ENCODE peak calls at places on chromosomes 13 and 19, in six cellular contexts. One of them, this sample, is unnamed.

GRCh38 chr19:14408641-14409120 is 10.5 kb downstream of the DDX39A start:
- DNase-seq in HL-60: no peak
- DNase-seq in K562: peak; percentile 6
- DNase-seq in HepG2: no peak
- DNase-seq in GM12878: no peak
- DNase-seq in H1: no peak
- DNase-seq in this sample: no peak

GRCh38 chr19:55341191-55342043 is 1.7 kb downstream of the KMT5C start:
- DNase-seq in H1: no peak
- DNase-seq in HepG2: peak; percentile 40
- DNase-seq in HL-60: no peak
- DNase-seq in GM12878: no peak
- DNase-seq in K562: peak; percentile 94
- DNase-seq in this sample: peak; percentile 88

GRCh38 chr19:14089412-14089661 is 1.2 kb downstream of the SAMD1 start:
- DNase-seq in K562: no peak
- DNase-seq in H1: no peak
- DNase-seq in GM12878: no peak
- DNase-seq in HepG2: no peak
- DNase-seq in HL-60: no peak
- DNase-seq in this sample: peak; percentile 42

GRCh38 chr13:111429064-111429558 is 108.7 kb downstream of the TEX29 start:
- DNase-seq in HepG2: peak; percentile 49
- DNase-seq in H1: no peak
- DNase-seq in GM12878: no peak
- DNase-seq in K562: peak; percentile 41
- DNase-seq in HL-60: no peak
- DNase-seq in this sample: peak; percentile 54

GRCh38 chr13:84303035-84303434 is 420.8 kb upstream of the SLITRK1 start:
- DNase-seq in GM12878: no peak
- DNase-seq in HL-60: no peak
- DNase-seq in HepG2: no peak
- DNase-seq in K562: no peak
- DNase-seq in H1: no peak
- DNase-seq in this sample: no peak

GRCh38 chr13:21979156-21979819 is 308.4 kb downstream of the FGF9 start:
- DNase-seq in GM12878: no peak
- DNase-seq in HL-60: no peak
- DNase-seq in HepG2: no peak
- DNase-seq in K562: no peak
- DNase-seq in H1: no peak
- DNase-seq in this sample: no peak

GRCh38 chr19:27742041-27742440 is 1470.9 kb downstream of the UQCRFS1 start:
- DNase-seq in HepG2: no peak
- DNase-seq in HL-60: no peak
- DNase-seq in GM12878: no peak
- DNase-seq in K562: no peak
- DNase-seq in H1: no peak
- DNase-seq in this sample: no peak

GRCh38 chr13:98984983-98985382 is 7.1 kb upstream of the DOCK9 start:
- DNase-seq in H1: no peak
- DNase-seq in K562: peak; percentile 30
- DNase-seq in GM12878: no peak
- DNase-seq in HepG2: no peak
- DNase-seq in HL-60: no peak
- DNase-seq in this sample: no peak

GRCh38 chr19:6503407-6504201 is 1.5 kb upstream of the TUBB4A start:
- DNase-seq in H1: no peak
- DNase-seq in HepG2: no peak
- DNase-seq in K562: no peak
- DNase-seq in GM12878: no peak
- DNase-seq in HL-60: no peak
- DNase-seq in this sample: no peak

GRCh38 chr19:1811472-1811894 is 593 bp downstream of the ATP8B3 start:
- DNase-seq in H1: no peak
- DNase-seq in GM12878: no peak
- DNase-seq in HL-60: peak; percentile 83
- DNase-seq in K562: peak; percentile 90
- DNase-seq in HepG2: peak; percentile 59
- DNase-seq in this sample: peak; percentile 66

GRCh38 chr19:15114153-15114540 is 6.9 kb downstream of the SYDE1 start:
- DNase-seq in GM12878: no peak
- DNase-seq in HepG2: no peak
- DNase-seq in H1: no peak
- DNase-seq in K562: no peak
- DNase-seq in HL-60: no peak
- DNase-seq in this sample: peak; percentile 21

GRCh38 chr19:7312816-7313215 is 18.6 kb upstream of the INSR start:
- DNase-seq in K562: no peak
- DNase-seq in H1: no peak
- DNase-seq in GM12878: no peak
- DNase-seq in HL-60: no peak
- DNase-seq in HepG2: no peak
- DNase-seq in this sample: no peak

GRCh38 chr13:66264976-66265375 is 965.2 kb downstream of the PCDH9 start:
- DNase-seq in H1: no peak
- DNase-seq in K562: no peak
- DNase-seq in GM12878: no peak
- DNase-seq in HepG2: no peak
- DNase-seq in HL-60: no peak
- DNase-seq in this sample: no peak

GRCh38 chr19:45471866-45472556 is 4.2 kb downstream of the FOSB start:
- DNase-seq in GM12878: no peak
- DNase-seq in K562: no peak
- DNase-seq in H1: no peak
- DNase-seq in HL-60: no peak
- DNase-seq in HepG2: no peak
- DNase-seq in this sample: no peak

GRCh38 chr19:45472557-45473365 is 5.0 kb downstream of the FOSB start:
- DNase-seq in GM12878: no peak
- DNase-seq in K562: no peak
- DNase-seq in HepG2: no peak
- DNase-seq in HL-60: no peak
- DNase-seq in H1: no peak
- DNase-seq in this sample: no peak

GRCh38 chr19:45474191-45474940 is 6.6 kb downstream of the FOSB start:
- DNase-seq in GM12878: no peak
- DNase-seq in K562: no peak
- DNase-seq in H1: no peak
- DNase-seq in HL-60: no peak
- DNase-seq in HepG2: no peak
- DNase-seq in this sample: no peak

GRCh38 chr19:45474941-45475516 is 7.2 kb downstream of the FOSB start:
- DNase-seq in HepG2: no peak
- DNase-seq in H1: no peak
- DNase-seq in K562: no peak
- DNase-seq in HL-60: no peak
- DNase-seq in GM12878: no peak
- DNase-seq in this sample: no peak

GRCh38 chr19:45473366-45474190 is 5.8 kb downstream of the FOSB start:
- DNase-seq in GM12878: no peak
- DNase-seq in HL-60: no peak
- DNase-seq in K562: no peak
- DNase-seq in HepG2: no peak
- DNase-seq in H1: no peak
- DNase-seq in this sample: no peak
- TF ChIP-seq GABPA in GM12878: no peak
- TF ChIP-seq GABPA in HL-60: no peak
- TF ChIP-seq GABPA in K562: no peak
- TF ChIP-seq GABPA in HepG2: no peak
- TF ChIP-seq GABPA in H1: no peak
- TF ChIP-seq GABPA in this sample: no peak

DNA sequence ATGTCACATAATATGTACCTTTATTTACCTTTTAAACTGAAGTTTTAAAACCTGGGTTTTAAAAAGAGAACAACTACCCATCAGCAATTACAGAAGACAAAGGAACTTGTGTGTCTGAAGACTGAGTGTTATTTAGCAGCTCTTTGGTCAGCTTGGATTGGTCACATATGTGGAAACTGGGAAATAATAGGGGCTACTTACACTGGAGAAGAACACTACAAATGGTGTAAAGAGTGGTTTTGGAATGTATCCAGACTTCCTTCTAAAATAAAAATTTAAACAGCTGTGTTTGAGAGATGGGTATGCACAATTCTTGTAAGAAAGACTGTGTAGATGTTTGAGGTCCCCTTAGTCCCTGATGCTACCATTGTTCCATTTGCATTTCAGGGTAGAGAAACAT is 13.3 kb downstream of the TNFRSF19 start:
- DNase-seq in HepG2: no peak
- DNase-seq in H1: no peak
- DNase-seq in GM12878: no peak
- DNase-seq in HL-60: no peak
- DNase-seq in K562: no peak
- DNase-seq in this sample: no peak
- TF ChIP-seq GABPA in HepG2: no peak
- TF ChIP-seq GABPA in H1: no peak
- TF ChIP-seq GABPA in GM12878: no peak
- TF ChIP-seq GABPA in HL-60: no peak
- TF ChIP-seq GABPA in K562: no peak
- TF ChIP-seq GABPA in this sample: no peak

DNA sequence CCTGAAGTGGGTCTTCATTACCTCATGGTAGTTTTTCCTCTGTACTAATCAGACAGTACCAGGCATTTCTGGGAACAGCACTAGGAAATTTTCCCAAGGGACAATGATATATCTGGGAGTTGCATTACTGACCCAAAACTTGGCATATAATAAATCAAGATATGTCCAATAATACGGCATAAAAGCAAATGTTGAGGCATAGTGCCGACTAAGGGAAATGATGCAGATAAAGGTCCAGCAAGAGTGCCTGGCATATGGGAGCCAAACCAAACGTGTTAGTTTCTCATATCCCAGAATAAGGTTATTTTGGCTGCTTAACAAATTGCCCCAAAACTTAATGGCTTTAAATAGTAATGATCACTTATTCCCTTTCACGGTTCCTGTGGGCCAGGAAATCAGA is 12.1 kb upstream of the TDRD3 start:
- DNase-seq in HL-60: no peak
- DNase-seq in K562: no peak
- DNase-seq in GM12878: no peak
- DNase-seq in H1: no peak
- DNase-seq in HepG2: no peak
- DNase-seq in this sample: no peak
- TF ChIP-seq GABPA in HL-60: no peak
- TF ChIP-seq GABPA in K562: no peak
- TF ChIP-seq GABPA in GM12878: no peak
- TF ChIP-seq GABPA in H1: no peak
- TF ChIP-seq GABPA in HepG2: no peak
- TF ChIP-seq GABPA in this sample: no peak

DNA sequence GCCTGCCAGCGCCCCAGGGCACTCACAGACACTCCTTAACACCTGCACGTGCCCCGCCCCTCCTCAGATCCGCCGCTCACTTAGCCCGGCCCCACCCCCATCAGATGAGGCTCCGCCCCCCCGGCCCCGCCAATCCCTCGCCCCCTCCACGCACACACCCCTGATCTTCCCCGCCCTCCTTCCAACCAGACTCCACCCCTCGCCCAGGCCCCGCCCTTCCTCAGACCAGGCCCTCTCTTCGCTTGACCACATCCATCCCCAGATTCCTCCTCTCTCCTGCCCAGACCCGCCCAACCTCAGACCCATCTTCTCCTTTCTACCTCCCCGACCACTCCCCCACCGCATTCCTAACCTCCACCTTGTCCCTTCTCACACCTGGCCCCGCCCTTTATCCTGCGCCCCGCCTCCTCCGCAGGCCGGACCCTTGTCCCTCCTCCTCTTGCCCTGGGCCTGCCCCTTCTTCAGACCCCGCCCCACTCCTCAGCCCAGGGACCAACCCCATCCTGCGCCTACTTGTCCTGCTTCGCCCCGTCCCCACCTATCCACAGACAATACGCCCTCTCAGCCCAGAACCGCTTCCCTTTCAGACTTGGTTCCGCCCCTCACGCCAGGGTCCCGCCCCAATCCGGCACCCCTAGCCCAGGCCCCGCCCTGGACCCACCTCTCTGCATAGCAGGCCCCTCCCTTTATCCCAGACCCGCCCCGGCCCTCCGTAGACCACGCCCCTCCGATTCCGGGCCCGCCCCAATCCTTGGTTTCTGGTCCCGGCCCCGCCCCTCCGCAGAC is 452 bp upstream of the KLHL26 start:
- DNase-seq in K562: peak; percentile 99
- DNase-seq in H1: peak; percentile 94
- DNase-seq in GM12878: peak; percentile 83
- DNase-seq in HepG2: peak; percentile 90
- DNase-seq in HL-60: peak; percentile 97
- DNase-seq in this sample: peak; percentile 99
- TF ChIP-seq GABPA in K562: no peak
- TF ChIP-seq GABPA in H1: no peak
- TF ChIP-seq GABPA in GM12878: no peak
- TF ChIP-seq GABPA in HepG2: no peak
- TF ChIP-seq GABPA in HL-60: no peak
- TF ChIP-seq GABPA in this sample: no peak

DNA sequence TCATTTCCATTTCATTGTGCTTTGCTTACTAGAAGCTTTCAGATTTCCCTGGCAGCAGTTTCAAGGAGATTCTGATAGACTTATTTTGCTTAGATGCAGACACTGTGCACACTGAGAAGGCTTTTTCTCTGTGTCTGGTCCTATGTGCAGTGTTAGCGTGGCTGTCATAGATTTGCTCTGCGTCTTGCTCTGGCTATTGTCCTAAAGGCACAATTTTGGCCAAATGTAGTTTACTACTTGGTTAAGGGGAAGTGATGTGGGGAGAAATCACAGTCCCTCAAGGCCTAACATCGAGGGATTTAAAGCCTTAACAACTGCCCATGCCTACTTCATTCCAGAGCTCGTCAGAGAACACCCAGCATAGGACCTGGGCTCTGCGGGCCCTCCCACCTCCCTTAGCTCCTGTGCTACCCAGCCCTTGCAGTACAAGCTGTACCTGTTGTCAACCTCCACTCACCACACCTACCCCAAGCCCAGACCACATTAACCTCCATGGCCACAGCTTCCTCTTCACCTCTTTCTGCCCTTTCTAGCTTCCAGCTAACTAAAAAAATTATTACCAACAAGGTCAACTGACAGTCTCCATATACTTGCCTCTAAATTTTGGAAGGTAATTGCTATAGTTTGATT is 38.9 kb upstream of the KATNAL1 start:
- DNase-seq in GM12878: peak; percentile 64
- DNase-seq in HepG2: no peak
- DNase-seq in H1: no peak
- DNase-seq in K562: no peak
- DNase-seq in HL-60: no peak
- DNase-seq in this sample: no peak
- TF ChIP-seq GABPA in GM12878: no peak
- TF ChIP-seq GABPA in HepG2: no peak
- TF ChIP-seq GABPA in H1: no peak
- TF ChIP-seq GABPA in K562: no peak
- TF ChIP-seq GABPA in HL-60: no peak
- TF ChIP-seq GABPA in this sample: no peak

GRCh38 chr19:31285744-31286143 is 63.5 kb downstream of the TSHZ3 start:
- DNase-seq in HL-60: no peak
- DNase-seq in HepG2: no peak
- DNase-seq in K562: no peak
- DNase-seq in GM12878: no peak
- DNase-seq in H1: no peak
- DNase-seq in this sample: no peak
- TF ChIP-seq GABPA in HL-60: no peak
- TF ChIP-seq GABPA in HepG2: no peak
- TF ChIP-seq GABPA in K562: no peak
- TF ChIP-seq GABPA in GM12878: no peak
- TF ChIP-seq GABPA in H1: no peak
- TF ChIP-seq GABPA in this sample: no peak

GRCh38 chr13:54261856-54262255 is 1233.2 kb downstream of the OLFM4 start:
- DNase-seq in HL-60: no peak
- DNase-seq in HepG2: no peak
- DNase-seq in K562: no peak
- DNase-seq in GM12878: no peak
- DNase-seq in H1: no peak
- DNase-seq in this sample: no peak
- TF ChIP-seq GABPA in HL-60: no peak
- TF ChIP-seq GABPA in HepG2: no peak
- TF ChIP-seq GABPA in K562: no peak
- TF ChIP-seq GABPA in GM12878: no peak
- TF ChIP-seq GABPA in H1: no peak
- TF ChIP-seq GABPA in this sample: no peak

This sample was measured in SK-N-SH.